ENCODE peak calls at places on chromosomes 5 and 9, in five cellular contexts. R is fibroblast of lung, S is aorta, P is colonic mucosa, N is upper lobe of right lung. A is an unnamed sample. For H3K4me1 and H3K27me3, the result is how much of the 10 kb centered on the place peaks cover.

GRCh38 chr9:22169732-22170131 is 160.6 kb upstream of the CDKN2B start:
- DNase-seq in R (no peak), N (no peak), S (no peak), P (no peak), A (no peak)

GRCh38 chr5:73296772-73297171 is 123.8 kb downstream of the TMEM174 start:
- DNase-seq in R (peak), P (no peak), S (no peak), N (no peak), A (no peak)

GRCh38 chr5:9707766-9708462 is 77.8 kb upstream of the TAS2R1 start:
- DNase-seq in S (no peak), N (no peak), R (no peak), P (no peak), A (no peak)

GRCh38 chr5:77449277-77449676 is 42.8 kb downstream of the WDR41 start:
- DNase-seq in N (no peak), S (peak), R (no peak), P (no peak), A (no peak)

GRCh38 chr9:136771907-136772306 is 7.6 kb upstream of the LCN15 start:
- DNase-seq in P (no peak), S (peak), R (no peak), N (peak), A (no peak)

GRCh38 chr5:131096774-131097695 is 68.0 kb downstream of the HINT1 start:
- DNase-seq in R (no peak), S (no peak), N (no peak), P (no peak), A (no peak)

GRCh38 chr5:40027395-40027794 is 602.6 kb upstream of the DAB2 start:
- DNase-seq in P (no peak), S (no peak), N (no peak), R (no peak), A (no peak)

GRCh38 chr9:107504585-107505455 is 15.3 kb upstream of the KLF4 start:
- DNase-seq in P (peak), R (peak), S (no peak), N (no peak), A (no peak)

GRCh38 chr9:4397917-4398316 is 92.4 kb upstream of the SLC1A1 start:
- DNase-seq in N (no peak), P (no peak), S (no peak), R (no peak), A (no peak)

GRCh38 chr5:1925111-1926070 is 42.7 kb upstream of the IRX4 start:
- DNase-seq in N (peak), P (no peak), S (no peak), R (no peak), A (no peak)

GRCh38 chr9:90142580-90142979 is 500.0 kb downstream of the DIRAS2 start:
- DNase-seq in R (peak), P (peak), S (peak), N (no peak), A (no peak)

GRCh38 chr9:113625456-113625855 is 161.9 kb downstream of the RGS3 start:
- DNase-seq in P (no peak), S (no peak), N (peak), R (no peak), A (no peak)

GRCh38 chr5:65926893-65927292 is 518 bp downstream of the ERBIN start:
- DNase-seq in N (no peak), R (peak), P (peak), S (no peak), A (no peak)

GRCh38 chr5:72600401-72600981 is 93.3 kb upstream of the ZNF366 start:
- DNase-seq in S (no peak), N (no peak), R (peak), P (peak), A (no peak)

GRCh38 chr9:75238311-75238976 is 150.1 kb downstream of the OSTF1 start:
- DNase-seq in S (peak), P (peak), R (peak), N (no peak), A (no peak)

GRCh38 chr5:130323804-130324454 is 419.7 kb downstream of the CHSY3 start:
- DNase-seq in R (peak), N (no peak), S (no peak), P (no peak), A (no peak)

GRCh38 chr9:80156725-80157124 is 585.0 kb downstream of the TLE4 start:
- DNase-seq in P (no peak), S (no peak), R (no peak), N (no peak), A (no peak)

GRCh38 chr9:92359380-92360007 is 33.7 kb downstream of the CENPP start:
- DNase-seq in P (no peak), N (no peak), S (no peak), R (no peak), A (no peak)

GRCh38 chr5:126137771-126138474 is 285.3 kb upstream of the GRAMD2B start:
- DNase-seq in P (no peak), R (no peak), N (no peak), S (no peak), A (no peak)

DNA sequence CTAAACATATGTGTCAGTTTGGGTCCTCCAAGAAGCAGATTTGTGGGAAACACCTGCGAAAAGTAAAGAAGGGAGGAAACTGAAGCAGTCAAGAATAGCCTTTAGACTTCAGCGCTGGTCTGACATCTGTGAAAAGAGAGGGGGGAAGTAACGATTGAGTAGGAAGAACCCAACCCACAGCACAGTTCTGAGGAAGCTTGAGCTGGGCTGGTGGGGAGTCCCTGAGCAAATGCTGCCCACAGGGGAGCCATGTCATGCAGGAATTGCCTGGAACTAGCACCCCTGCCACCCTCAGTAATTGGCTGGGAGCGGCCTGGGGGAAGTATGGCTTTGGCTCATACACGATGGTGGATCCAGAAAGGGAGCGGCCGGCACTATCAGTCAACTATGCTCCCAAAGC is 20.6 kb downstream of the FAM240B start:
- DNase-seq in P (no peak), N (no peak), R (no peak), S (no peak), A (no peak)
- H3K4me1 ChIP-seq in P (under half), N (under half), R (under half), S (under half), A (under half)

GRCh38 chr5:171743786-171744076 is 41.9 kb upstream of the SMIM23 start:
- DNase-seq in P (no peak), N (no peak), R (no peak), S (no peak), A (no peak)
- H3K27me3 ChIP-seq in P (under half), N (under half), R (under half), S (under half), A (under half)

DNA sequence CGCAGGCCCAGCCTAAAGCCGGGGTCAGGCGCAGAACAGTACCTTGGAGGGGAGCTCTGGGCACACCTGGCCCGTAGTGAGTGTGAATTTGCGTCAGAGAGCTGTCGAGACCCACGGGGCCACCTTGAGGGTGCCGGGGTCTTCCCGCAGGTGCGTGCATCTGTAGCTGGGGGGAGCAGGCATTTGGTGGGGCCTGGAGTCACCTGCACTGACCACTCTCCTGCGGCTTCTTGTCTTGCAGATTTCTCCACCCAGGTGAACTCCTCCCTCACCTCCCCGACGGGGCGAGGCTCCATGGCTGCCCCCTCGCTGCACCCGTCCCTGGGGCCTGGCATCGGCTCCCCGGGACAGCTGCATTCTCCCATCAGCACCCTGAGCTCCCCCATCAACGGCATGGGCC is 75.1 kb downstream of the RXRA start:
- DNase-seq in S (no peak), P (no peak), N (no peak), R (no peak), A (no peak)
- H3K4me1 ChIP-seq in S (under half), P (under half), N (half or more), R (under half), A (half or more)

DNA sequence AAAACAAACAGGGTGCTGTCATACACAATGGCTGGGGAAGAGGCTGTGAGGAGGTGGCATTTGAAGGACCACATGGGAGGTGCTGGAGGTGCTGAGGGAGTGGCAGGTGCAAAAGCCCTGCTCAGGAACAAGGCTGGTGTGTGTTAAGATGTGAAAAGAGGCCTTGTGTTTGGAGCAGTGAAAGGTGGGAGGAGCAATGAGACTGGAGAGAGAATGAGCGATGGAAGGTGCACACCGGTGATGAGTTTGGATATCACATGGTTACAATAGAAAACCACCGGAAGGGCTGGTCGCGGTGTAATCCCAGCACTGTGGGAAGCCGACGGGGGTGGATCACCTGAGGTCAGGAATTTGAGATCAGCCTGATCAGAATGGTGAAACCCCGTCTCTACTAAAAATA is 9.2 kb upstream of the FIBCD1 start:
- DNase-seq in R (no peak), S (no peak), N (no peak), P (no peak), A (no peak)
- H3K27me3 ChIP-seq in R (under half), S (under half), N (under half), P (under half), A (under half)

GRCh38 chr9:121643473-121643872 is 8.0 kb upstream of the DAB2IP start:
- DNase-seq in R (no peak), P (no peak), N (no peak), S (no peak), A (no peak)
- H3K4me1 ChIP-seq in R (under half), P (under half), N (under half), S (under half), A (half or more)

DNA sequence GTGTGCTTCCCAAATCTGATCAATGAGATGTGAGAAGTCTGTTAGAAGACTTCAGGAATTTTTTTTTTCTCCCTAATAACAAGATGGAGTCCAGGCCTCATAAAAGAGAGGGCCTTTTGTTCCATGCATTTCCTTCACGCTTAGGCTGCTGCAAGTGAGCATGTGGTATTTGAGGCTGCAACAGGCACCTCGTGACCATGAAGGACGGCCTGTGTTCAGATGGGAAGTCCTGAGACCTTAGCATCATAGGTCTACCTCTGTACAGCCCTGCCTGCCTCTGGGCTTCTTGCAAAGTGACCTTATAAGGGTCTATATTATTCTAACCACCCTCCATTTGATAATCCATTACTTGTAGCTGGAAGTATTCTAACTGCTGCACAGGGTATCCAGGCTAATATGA is 86.6 kb downstream of the BOD1 start:
- DNase-seq in S (no peak), N (no peak), R (no peak), P (no peak), A (no peak)
- H3K27me3 ChIP-seq in S (under half), N (under half), R (under half), P (under half), A (under half)

GRCh38 chr5:157859227-157859575 is 256 bp upstream of the CLINT1 start:
- DNase-seq in R (no peak), P (no peak), S (no peak), N (no peak), A (no peak)
- H3K4me1 ChIP-seq in R (under half), P (under half), S (under half), N (under half), A (half or more)

GRCh38 chr9:126127591-126127990 is 199.0 kb upstream of the MVB12B start:
- DNase-seq in S (no peak), P (no peak), N (no peak), R (no peak), A (no peak)
- H3K27me3 ChIP-seq in S (under half), P (under half), N (under half), R (under half), A (under half)

DNA sequence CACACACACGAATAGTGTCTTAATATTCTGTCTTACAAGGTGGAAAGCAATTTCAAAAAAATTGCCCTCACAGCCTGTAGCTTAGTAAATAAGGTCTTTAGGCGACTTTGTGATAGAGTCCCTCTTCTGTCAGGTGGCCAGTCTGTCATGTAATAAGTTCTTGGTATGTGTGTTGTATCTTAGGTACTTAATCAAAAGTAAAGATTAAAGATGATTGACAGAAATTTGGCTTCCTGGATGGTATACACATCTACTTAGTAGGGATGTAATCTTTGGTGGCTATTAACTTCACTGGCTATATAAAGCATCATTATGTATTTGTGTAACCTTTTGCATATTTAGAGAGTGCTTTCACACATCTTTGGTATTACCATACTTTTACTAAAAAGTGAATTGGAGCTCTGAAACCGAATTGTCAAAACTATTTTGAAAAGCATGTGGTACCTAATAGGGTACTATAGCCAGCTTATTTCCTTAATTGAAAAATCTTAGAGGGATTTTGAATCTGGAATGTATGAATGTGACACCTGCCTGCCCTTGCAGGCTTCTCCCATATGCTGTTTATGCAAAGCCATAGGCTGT is 3.4 kb downstream of the G3BP1 start:
- DNase-seq in R (no peak), P (no peak), N (no peak), S (no peak), A (no peak)
- H3K4me1 ChIP-seq in R (under half), P (under half), N (half or more), S (under half), A (half or more)

GRCh38 chr9:93659837-93660177 is 83.4 kb downstream of the PHF2 start:
- DNase-seq in P (no peak), N (peak), R (no peak), S (peak), A (peak)
- H3K27me3 ChIP-seq in P (under half), N (under half), R (under half), S (under half), A (under half)